ENCODE peak calls at places on chromosomes 1 and 21, in five cellular contexts. P is fibroblast of pulmonary artery; S is CD8-positive, alpha-beta T cell; D is colonic mucosa; Q is AG09309. C is an unnamed sample.

GRCh38 chr1:93629101-93630059 is 52.3 kb downstream of the BCAR3 start:
- DNase-seq in P (peak; percentile 91), S (peak; percentile 43), D (peak; percentile 62), Q (no peak), C (no peak)

GRCh38 chr1:85273397-85273796 is 3.0 kb downstream of the BCL10 start:
- DNase-seq in P (no peak), S (no peak), D (no peak), Q (no peak), C (no peak)

GRCh38 chr1:14259191-14259757 is 339.2 kb upstream of the KAZN start:
- DNase-seq in P (no peak), S (no peak), D (peak; percentile 70), Q (no peak), C (no peak)

GRCh38 chr1:117060441-117061317 is 553 bp downstream of the TTF2 start:
- DNase-seq in P (peak; percentile 55), S (no peak), D (peak; percentile 61), Q (no peak), C (no peak)

GRCh38 chr1:170623171-170623570 is 40.8 kb upstream of the PRRX1 start:
- DNase-seq in P (peak; percentile 85), S (no peak), D (no peak), Q (peak; percentile 92), C (peak; percentile 56)

GRCh38 chr1:87240661-87241285 is 87.9 kb upstream of the LMO4 start:
- DNase-seq in P (no peak), S (no peak), D (no peak), Q (no peak), C (no peak)

GRCh38 chr1:235938714-235939487 is 72.2 kb upstream of the LYST start:
- DNase-seq in P (peak; percentile 44), S (no peak), D (no peak), Q (no peak), C (no peak)

GRCh38 chr1:155466996-155467395 is 95.6 kb downstream of the ASH1L start:
- DNase-seq in P (peak; percentile 78), S (no peak), D (no peak), Q (no peak), C (peak; percentile 63)

GRCh38 chr1:7250176-7250575 is 464.9 kb downstream of the CAMTA1 start:
- DNase-seq in P (no peak), S (no peak), D (peak; percentile 7), Q (no peak), C (no peak)

GRCh38 chr1:43285269-43285986 is at the start of gene C1orf210:
- DNase-seq in P (no peak), S (no peak), D (peak; percentile 95), Q (no peak), C (no peak)

GRCh38 chr1:17739050-17739449 is 16.1 kb upstream of the ACTL8 start:
- DNase-seq in P (no peak), S (no peak), D (no peak), Q (no peak), C (no peak)

GRCh38 chr1:33905241-33905640 is 41.4 kb downstream of the HMGB4 start:
- DNase-seq in P (no peak), S (no peak), D (no peak), Q (no peak), C (no peak)

GRCh38 chr1:114755006-114755936 is 2.5 kb downstream of the CSDE1 start:
- DNase-seq in P (no peak), S (no peak), D (no peak), Q (no peak), C (no peak)

GRCh38 chr1:216075339-216075738 is 347.9 kb downstream of the USH2A start:
- DNase-seq in P (no peak), S (no peak), D (no peak), Q (no peak), C (no peak)

GRCh38 chr21:46038871-46039397 is 57.4 kb downstream of the COL6A1 start:
- DNase-seq in P (peak; percentile 84), S (no peak), D (no peak), Q (peak; percentile 69), C (no peak)

GRCh38 chr1:1285618-1286311 is 5.5 kb downstream of the SCNN1D start:
- DNase-seq in P (no peak), S (no peak), D (no peak), Q (no peak), C (no peak)

GRCh38 chr21:44892536-44893277 is 19.2 kb upstream of the PTTG1IP start:
- DNase-seq in P (peak; percentile 55), S (peak; percentile 82), D (peak; percentile 69), Q (no peak), C (no peak)

GRCh38 chr1:231625975-231626534 is 535 bp upstream of the DISC1 start:
- DNase-seq in P (no peak), S (no peak), D (peak; percentile 26), Q (no peak), C (no peak)

GRCh38 chr21:26554365-26554764 is 18.7 kb downstream of the CYYR1 start:
- DNase-seq in P (no peak), S (no peak), D (no peak), Q (no peak), C (no peak)

GRCh38 chr21:42685036-42685435 is 31.6 kb downstream of the PDE9A start:
- DNase-seq in P (no peak), S (peak; percentile 16), D (no peak), Q (no peak), C (no peak)

GRCh38 chr1:80155371-80155770 is 1148.8 kb upstream of the ADGRL4 start:
- DNase-seq in P (peak; percentile 22), S (no peak), D (no peak), Q (no peak), C (no peak)

GRCh38 chr1:26391450-26391849 is 18.9 kb upstream of the ZNF683 start:
- DNase-seq in P (peak; percentile 76), S (peak; percentile 48), D (no peak), Q (no peak), C (no peak)

GRCh38 chr1:22643381-22643780 is at the start of gene C1QC:
- DNase-seq in P (no peak), S (no peak), D (no peak), Q (no peak), C (no peak)

GRCh38 chr1:46489638-46490602 is at the start of gene DMBX1:
- DNase-seq in P (no peak), S (no peak), D (peak; percentile 65), Q (no peak), C (no peak)

GRCh38 chr1:231093158-231093922 is 53.3 kb upstream of the FAM89A start:
- DNase-seq in P (no peak), S (no peak), D (no peak), Q (no peak), C (no peak)

GRCh38 chr1:112721966-112722524 is 6.9 kb upstream of the PPM1J start:
- DNase-seq in P (no peak), S (no peak), D (no peak), Q (no peak), C (no peak)

GRCh38 chr1:208450958-208451357 is 206.8 kb upstream of the PLXNA2 start:
- DNase-seq in P (no peak), S (no peak), D (no peak), Q (no peak), C (no peak)

GRCh38 chr21:34801519-34802132 is 132.8 kb downstream of the CLIC6 start:
- DNase-seq in P (peak; percentile 44), S (peak; percentile 25), D (no peak), Q (no peak), C (no peak)

GRCh38 chr1:108199231-108199657 is 899 bp downstream of the SLC25A24 start:
- DNase-seq in P (peak; percentile 54), S (no peak), D (peak; percentile 60), Q (no peak), C (no peak)

GRCh38 chr1:236489710-236490377 is 33.9 kb upstream of the LGALS8 start:
- DNase-seq in P (peak; percentile 78), S (no peak), D (no peak), Q (no peak), C (no peak)

GRCh38 chr1:241323510-241323909 is 33.5 kb downstream of the RGS7 start:
- DNase-seq in P (peak; percentile 46), S (no peak), D (peak; percentile 30), Q (no peak), C (no peak)

GRCh38 chr21:45019076-45019886 is 55.1 kb upstream of the ADARB1 start:
- DNase-seq in P (no peak), S (no peak), D (no peak), Q (no peak), C (no peak)

GRCh38 chr1:107430540-107431228 is 289.8 kb downstream of the NTNG1 start:
- DNase-seq in P (peak; percentile 36), S (no peak), D (peak; percentile 48), Q (peak; percentile 17), C (no peak)

GRCh38 chr21:46564391-46564790 is 40.5 kb downstream of the S100B start:
- DNase-seq in P (no peak), S (no peak), D (no peak), Q (no peak), C (no peak)

GRCh38 chr1:108049083-108049819 is 84.3 kb upstream of the VAV3 start:
- DNase-seq in P (peak; percentile 18), S (no peak), D (no peak), Q (peak; percentile 29), C (no peak)

GRCh38 chr1:89996415-89997110 is 1.7 kb downstream of the ZNF326 start:
- DNase-seq in P (no peak), S (no peak), D (peak; percentile 43), Q (no peak), C (no peak)

GRCh38 chr1:89998306-89998705 is 3.4 kb downstream of the ZNF326 start:
- DNase-seq in P (peak; percentile 13), S (no peak), D (no peak), Q (no peak), C (no peak)

GRCh38 chr1:89999208-89999607 is 4.3 kb downstream of the ZNF326 start:
- DNase-seq in P (no peak), S (no peak), D (no peak), Q (no peak), C (no peak)

GRCh38 chr1:89999628-90000027 is 4.7 kb downstream of the ZNF326 start:
- DNase-seq in P (no peak), S (no peak), D (no peak), Q (no peak), C (no peak)

GRCh38 chr1:90000934-90001676 is 6.2 kb downstream of the ZNF326 start:
- DNase-seq in P (no peak), S (no peak), D (no peak), Q (no peak), C (no peak)
- TF ChIP-seq CTCF in P (no peak), S (peak; percentile 22), D (no peak), Q (no peak), C (no peak)

GRCh38 chr1:206722751-206723499 is 38.2 kb downstream of the MAPKAPK2 start:
- DNase-seq in P (no peak), S (no peak), D (no peak), Q (no peak), C (no peak)
- H3K4me3 ChIP-seq in P (no peak overlapping the region), S (no peak overlapping the region), D (no peak overlapping the region), Q (no peak overlapping the region), C (no peak overlapping the region)

GRCh38 chr1:20983297-20983889 is 193.3 kb downstream of the EIF4G3 start:
- DNase-seq in P (no peak), S (no peak), D (no peak), Q (no peak), C (no peak)

GRCh38 chr1:20978413-20978812 is 191.3 kb upstream of the HP1BP3 start:
- DNase-seq in P (peak; percentile 17), S (no peak), D (no peak), Q (no peak), C (no peak)

GRCh38 chr1:20980051-20980450 is 192.9 kb upstream of the HP1BP3 start:
- DNase-seq in P (no peak), S (no peak), D (no peak), Q (no peak), C (no peak)

GRCh38 chr1:20981903-20982695 is 194.6 kb downstream of the EIF4G3 start:
- DNase-seq in P (peak; percentile 61), S (no peak), D (no peak), Q (no peak), C (no peak)
- TF ChIP-seq CTCF in P (peak; percentile 48), S (no peak), D (peak; percentile 13), Q (peak; percentile 34), C (no peak)

GRCh38 chr1:218034464-218034863 is 250.6 kb upstream of the RRP15 start:
- DNase-seq in P (no peak), S (no peak), D (no peak), Q (no peak), C (no peak)
- H3K4me3 ChIP-seq in P (no peak overlapping the region), S (no peak overlapping the region), D (no peak overlapping the region), Q (no peak overlapping the region), C (no peak overlapping the region)